ENCODE peak calls at places on chromosomes 16 and 17, in six cellular contexts. X, G, O, F, L and I are unnamed samples.

GRCh38 chr17:34670618-34671017 is 91.2 kb downstream of the TMEM132E start:
- DNase-seq in L (no peak), F (no peak), G (no peak), X (no peak), O (no peak), I (no peak)

GRCh38 chr16:616771-617586 is 13.8 kb upstream of the WFIKKN1 start:
- DNase-seq in L (no peak), F (no peak), X (peak), G (no peak), O (no peak), I (no peak)

GRCh38 chr17:7478276-7479138 is 924 bp downstream of the ZBTB4 start:
- DNase-seq in F (peak), X (peak), G (peak), L (peak), O (no peak), I (peak)

GRCh38 chr17:27809555-27809954 is 9.2 kb upstream of the NOS2 start:
- DNase-seq in O (no peak), G (no peak), L (no peak), X (no peak), F (no peak), I (no peak)

GRCh38 chr16:68445458-68445857 is 2.9 kb downstream of the SMPD3 start:
- DNase-seq in O (no peak), F (peak), G (peak), X (peak), L (peak), I (no peak)

GRCh38 chr16:55478827-55479559 is at the start of gene MMP2:
- DNase-seq in G (peak), L (peak), F (no peak), O (peak), X (no peak), I (peak)

GRCh38 chr16:7997966-7998365 is 592.3 kb downstream of the TMEM114 start:
- DNase-seq in O (no peak), G (no peak), X (no peak), L (no peak), F (no peak), I (no peak)

GRCh38 chr16:31696968-31697743 is 169.5 kb downstream of the AHSP start:
- DNase-seq in L (peak), G (no peak), X (no peak), F (no peak), O (no peak), I (no peak)

GRCh38 chr17:8825802-8826201 is 26.6 kb upstream of the MFSD6L start:
- DNase-seq in F (no peak), G (no peak), L (no peak), X (no peak), O (no peak), I (no peak)

GRCh38 chr16:4053663-4054479 is 62.4 kb downstream of the ADCY9 start:
- DNase-seq in L (no peak), F (no peak), O (peak), G (peak), X (peak), I (peak)

GRCh38 chr17:49471089-49471683 is 23.9 kb upstream of the NGFR start:
- DNase-seq in L (peak), G (no peak), F (no peak), O (peak), X (no peak), I (no peak)

GRCh38 chr17:83064732-83065659 is 14.4 kb upstream of the METRNL start:
- DNase-seq in X (peak), F (no peak), G (peak), O (peak), L (no peak), I (peak)

GRCh38 chr17:68953340-68953997 is 1.7 kb downstream of the ABCA8 start:
- DNase-seq in G (no peak), X (no peak), L (no peak), O (no peak), F (no peak), I (no peak)

GRCh38 chr16:13906426-13907089 is 13.4 kb upstream of the ERCC4 start:
- DNase-seq in L (no peak), G (no peak), F (no peak), X (no peak), O (no peak), I (no peak)

GRCh38 chr17:41494524-41494923 is 4.8 kb upstream of the KRT36 start:
- DNase-seq in O (no peak), L (no peak), X (no peak), F (no peak), G (no peak), I (no peak)

GRCh38 chr17:78414178-78415162 is 36.0 kb downstream of the PGS1 start:
- DNase-seq in G (no peak), F (no peak), L (no peak), X (no peak), O (no peak), I (no peak)

GRCh38 chr17:39062846-39063680 is 88.4 kb downstream of the PLXDC1 start:
- DNase-seq in G (no peak), X (no peak), O (no peak), F (no peak), L (no peak), I (no peak)

GRCh38 chr16:15752717-15753488 is 102.9 kb downstream of the NDE1 start:
- DNase-seq in F (no peak), O (no peak), X (no peak), L (no peak), G (no peak), I (no peak)

GRCh38 chr16:19601083-19601976 is 45.8 kb downstream of the VPS35L start:
- DNase-seq in F (peak), L (peak), G (no peak), O (no peak), X (no peak), I (no peak)

GRCh38 chr17:17648762-17649161 is 32.5 kb upstream of the RAI1 start:
- DNase-seq in G (no peak), L (no peak), O (no peak), F (no peak), X (no peak), I (no peak)

GRCh38 chr17:80773243-80773991 is 218.2 kb upstream of the CHMP6 start:
- DNase-seq in F (no peak), O (no peak), L (peak), X (no peak), G (no peak), I (no peak)

GRCh38 chr16:4136229-4136813 is 20.1 kb upstream of the ADCY9 start:
- DNase-seq in O (no peak), F (no peak), L (no peak), G (peak), X (peak), I (no peak)

GRCh38 chr17:19260958-19261357 is 23.8 kb downstream of the EPN2 start:
- DNase-seq in L (no peak), X (no peak), G (no peak), O (no peak), F (no peak), I (no peak)

GRCh38 chr16:89581861-89582563 is 6.5 kb downstream of the CPNE7 start:
- DNase-seq in F (no peak), X (peak), O (no peak), L (no peak), G (peak), I (no peak)

GRCh38 chr16:64364894-64365293 is 757.0 kb downstream of the CDH11 start:
- DNase-seq in L (no peak), O (no peak), F (no peak), X (no peak), G (no peak), I (no peak)

GRCh38 chr17:19762515-19762961 is 14.4 kb upstream of the ALDH3A1 start:
- DNase-seq in L (peak), G (peak), O (peak), X (peak), F (peak), I (peak)

GRCh38 chr17:80317706-80317980 is 57.0 kb downstream of the RNF213 start:
- DNase-seq in L (no peak), X (no peak), G (no peak), O (no peak), F (no peak), I (no peak)

GRCh38 chr17:35214192-35214591 is 20.0 kb upstream of the SLC35G3 start:
- DNase-seq in L (no peak), X (no peak), F (no peak), O (no peak), G (no peak), I (no peak)

GRCh38 chr16:57356547-57356946 is 2.0 kb upstream of the CCL22 start:
- DNase-seq in F (no peak), X (no peak), L (no peak), O (no peak), G (peak), I (no peak)

GRCh38 chr17:17205368-17206148 is 575 bp downstream of the PLD6 start:
- DNase-seq in G (peak), X (peak), O (peak), F (peak), L (peak), I (peak)

GRCh38 chr17:15038656-15039055 is 226.5 kb downstream of the PMP22 start:
- DNase-seq in L (no peak), F (no peak), X (peak), G (no peak), O (no peak), I (no peak)

GRCh38 chr16:2753523-2754020 is 1.1 kb downstream of the SRRM2 start:
- DNase-seq in X (no peak), O (no peak), F (no peak), G (no peak), L (no peak), I (no peak)

GRCh38 chr16:84357191-84357651 is 11.1 kb upstream of the ATP2C2 start:
- DNase-seq in L (no peak), X (no peak), G (no peak), F (no peak), O (no peak), I (no peak)

GRCh38 chr17:40458001-40458791 is 14.9 kb downstream of the IGFBP4 start:
- DNase-seq in L (peak), O (no peak), X (no peak), F (no peak), G (peak), I (peak)
- TF ChIP-seq EP300 in L (peak), O (peak), X (no peak), F (no peak), G (no peak), I (no peak)

DNA sequence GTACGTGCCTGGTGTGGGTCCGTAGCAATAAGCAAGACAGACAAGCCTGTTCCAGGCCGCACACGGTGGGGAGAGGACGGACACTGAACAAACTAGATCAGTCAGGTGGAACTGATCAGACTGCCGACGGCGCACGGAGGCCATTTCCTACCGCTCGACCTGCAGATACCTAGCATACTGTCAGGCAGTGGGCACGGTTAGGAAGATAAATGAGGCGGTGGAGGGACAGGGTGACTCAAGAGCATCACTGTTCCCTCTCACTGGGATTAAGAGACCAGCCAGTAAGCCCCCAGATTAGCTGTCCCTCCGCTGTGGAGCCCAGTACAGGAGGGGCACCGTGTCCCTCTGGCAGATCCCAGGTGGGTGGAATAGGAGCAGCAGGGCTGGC is 4.8 kb downstream of the AANAT start:
- DNase-seq in G (no peak), O (no peak), F (no peak), L (no peak), X (no peak), I (no peak)
- TF ChIP-seq EP300 in G (no peak), O (no peak), F (no peak), L (no peak), X (no peak), I (no peak)

DNA sequence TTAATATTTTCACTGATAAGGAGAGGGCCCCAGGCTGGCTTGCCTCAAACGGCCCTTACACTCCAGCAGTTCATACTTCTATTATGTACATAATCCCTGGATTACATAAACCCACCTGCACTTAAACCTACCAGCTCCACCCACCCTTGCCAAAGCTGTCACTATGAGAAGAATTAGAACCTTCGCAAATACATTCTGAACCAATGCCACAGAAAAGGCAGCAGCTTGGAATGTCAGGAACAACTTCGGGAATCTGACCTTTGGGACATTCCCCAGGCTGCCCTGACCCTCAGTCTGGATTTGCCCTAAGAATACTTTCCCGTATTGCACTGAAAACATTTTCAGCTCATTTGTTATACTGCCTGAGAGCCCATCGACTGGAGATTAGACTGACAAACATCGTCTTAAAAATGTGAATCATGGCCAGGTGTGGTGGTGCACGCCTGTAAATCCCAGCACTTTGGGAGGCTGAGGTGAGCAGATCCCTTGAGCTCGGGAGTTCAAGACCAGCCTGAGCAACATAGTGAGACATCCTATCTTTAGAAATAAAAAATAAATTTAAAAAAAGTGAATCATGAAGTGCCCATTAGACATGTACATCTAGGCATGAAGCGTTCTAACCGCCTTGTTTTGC is 21.0 kb upstream of the SEC14L1 start:
- DNase-seq in X (no peak), F (no peak), G (no peak), L (no peak), O (no peak), I (no peak)
- TF ChIP-seq EP300 in X (no peak), F (no peak), G (no peak), L (no peak), O (no peak), I (no peak)

DNA sequence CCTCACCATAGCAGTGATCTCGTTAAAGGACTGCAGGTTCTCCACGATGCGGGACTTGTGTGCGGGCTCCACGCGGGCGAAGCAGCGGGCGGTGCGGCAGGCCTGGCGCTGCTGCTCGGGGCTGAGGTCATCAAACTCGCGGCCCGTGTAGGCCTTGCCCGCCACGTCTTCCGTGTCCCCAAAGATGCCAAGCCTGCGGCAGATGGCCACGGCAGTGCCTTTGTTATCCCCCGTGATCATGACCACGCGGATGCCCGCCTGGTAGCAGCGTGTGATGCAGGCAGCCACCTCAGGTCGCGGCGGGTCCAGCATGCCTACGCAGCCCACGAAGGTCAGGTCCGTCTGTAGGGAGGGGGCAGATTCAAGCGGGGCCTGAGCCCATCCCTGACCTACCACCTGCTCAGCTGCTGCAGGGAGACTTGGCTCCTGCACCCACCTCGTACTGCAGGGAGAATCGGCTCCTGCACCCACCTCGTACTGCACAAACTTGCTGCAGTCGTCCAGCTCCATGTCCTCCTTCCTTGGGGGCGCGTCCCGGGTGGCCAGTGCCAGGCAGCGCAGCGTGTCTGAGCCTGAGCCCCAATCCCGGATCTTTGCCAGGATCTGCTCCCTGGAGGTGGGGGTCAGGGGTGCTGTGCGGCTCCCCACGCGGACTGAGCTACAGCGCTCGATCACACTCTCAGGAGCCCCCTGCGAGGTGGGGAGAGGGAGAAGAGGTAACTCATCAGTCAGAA is 23.1 kb downstream of the ATP2A3 start:
- DNase-seq in F (no peak), O (no peak), L (no peak), G (no peak), X (no peak), I (no peak)
- TF ChIP-seq EP300 in F (no peak), O (no peak), L (no peak), G (no peak), X (no peak), I (no peak)

GRCh38 chr17:37520174-37520573 is 30.5 kb downstream of the DUSP14 start:
- DNase-seq in L (no peak), F (no peak), X (no peak), O (no peak), G (no peak), I (no peak)
- TF ChIP-seq EP300 in L (no peak), F (no peak), X (no peak), O (no peak), G (no peak), I (no peak)